ENCODE peak calls at places on chromosomes 6 and 20, in five cellular contexts. J is GM12891, C is breast epithelium, A is K562, U is endothelial cell of umbilical vein. N is an unnamed sample.

GRCh38 chr6:39892490-39893129 is 41.7 kb downstream of the MOCS1 start:
- DNase-seq in J (peak), C (no peak), A (peak), U (peak), N (peak)

GRCh38 chr6:11987390-11987789 is 24.7 kb upstream of the HIVEP1 start:
- DNase-seq in J (no peak), C (no peak), A (no peak), U (no peak), N (no peak)

GRCh38 chr6:151391021-151391470 is 313 bp downstream of the ZBTB2 start:
- DNase-seq in J (peak), C (peak), A (peak), U (peak), N (peak)

GRCh38 chr20:35146299-35146921 is 726 bp downstream of the EDEM2 start:
- DNase-seq in J (peak), C (no peak), A (peak), U (peak), N (no peak)

GRCh38 chr6:66558189-66558588 is 851.2 kb upstream of the EYS start:
- DNase-seq in J (no peak), C (no peak), A (no peak), U (no peak), N (no peak)

GRCh38 chr20:25053207-25054132 is 4.5 kb downstream of the ACSS1 start:
- DNase-seq in J (no peak), C (no peak), A (no peak), U (peak), N (no peak)

GRCh38 chr20:14992961-14993360 is 655.5 kb upstream of the FLRT3 start:
- DNase-seq in J (no peak), C (no peak), A (no peak), U (no peak), N (no peak)

GRCh38 chr6:15689586-15690450 is 27.0 kb upstream of the DTNBP1 start:
- DNase-seq in J (no peak), C (no peak), A (no peak), U (no peak), N (no peak)

GRCh38 chr20:11090751-11091150 is 417.0 kb upstream of the JAG1 start:
- DNase-seq in J (no peak), C (no peak), A (no peak), U (no peak), N (no peak)

GRCh38 chr6:34809914-34810882 is 18.3 kb downstream of the BLTP3A start:
- DNase-seq in J (no peak), C (no peak), A (no peak), U (peak), N (no peak)

GRCh38 chr6:122798099-122798641 is 9.1 kb downstream of the SMPDL3A start:
- DNase-seq in J (no peak), C (no peak), A (no peak), U (no peak), N (peak)

GRCh38 chr6:20808984-20809383 is 274.7 kb downstream of the CDKAL1 start:
- DNase-seq in J (no peak), C (no peak), A (no peak), U (no peak), N (no peak)

GRCh38 chr6:30781697-30782424 is 37.5 kb upstream of the IER3 start:
- DNase-seq in J (no peak), C (peak), A (peak), U (peak), N (peak)

GRCh38 chr6:37139223-37139962 is 30.6 kb upstream of the PIM1 start:
- DNase-seq in J (no peak), C (no peak), A (no peak), U (no peak), N (no peak)

GRCh38 chr6:37137201-37137880 is 32.6 kb upstream of the PIM1 start:
- DNase-seq in J (no peak), C (no peak), A (no peak), U (peak), N (no peak)

GRCh38 chr6:37135835-37136694 is 33.9 kb upstream of the PIM1 start:
- DNase-seq in J (no peak), C (no peak), A (no peak), U (peak), N (no peak)

GRCh38 chr6:37136821-37137200 is 33.1 kb upstream of the PIM1 start:
- DNase-seq in J (no peak), C (no peak), A (no peak), U (no peak), N (no peak)

GRCh38 chr6:37137881-37138568 is 31.9 kb upstream of the PIM1 start:
- DNase-seq in J (no peak), C (no peak), A (no peak), U (no peak), N (no peak)
- TF ChIP-seq POLR2A in J (no peak), C (no peak), A (no peak), U (no peak), N (no peak)

DNA sequence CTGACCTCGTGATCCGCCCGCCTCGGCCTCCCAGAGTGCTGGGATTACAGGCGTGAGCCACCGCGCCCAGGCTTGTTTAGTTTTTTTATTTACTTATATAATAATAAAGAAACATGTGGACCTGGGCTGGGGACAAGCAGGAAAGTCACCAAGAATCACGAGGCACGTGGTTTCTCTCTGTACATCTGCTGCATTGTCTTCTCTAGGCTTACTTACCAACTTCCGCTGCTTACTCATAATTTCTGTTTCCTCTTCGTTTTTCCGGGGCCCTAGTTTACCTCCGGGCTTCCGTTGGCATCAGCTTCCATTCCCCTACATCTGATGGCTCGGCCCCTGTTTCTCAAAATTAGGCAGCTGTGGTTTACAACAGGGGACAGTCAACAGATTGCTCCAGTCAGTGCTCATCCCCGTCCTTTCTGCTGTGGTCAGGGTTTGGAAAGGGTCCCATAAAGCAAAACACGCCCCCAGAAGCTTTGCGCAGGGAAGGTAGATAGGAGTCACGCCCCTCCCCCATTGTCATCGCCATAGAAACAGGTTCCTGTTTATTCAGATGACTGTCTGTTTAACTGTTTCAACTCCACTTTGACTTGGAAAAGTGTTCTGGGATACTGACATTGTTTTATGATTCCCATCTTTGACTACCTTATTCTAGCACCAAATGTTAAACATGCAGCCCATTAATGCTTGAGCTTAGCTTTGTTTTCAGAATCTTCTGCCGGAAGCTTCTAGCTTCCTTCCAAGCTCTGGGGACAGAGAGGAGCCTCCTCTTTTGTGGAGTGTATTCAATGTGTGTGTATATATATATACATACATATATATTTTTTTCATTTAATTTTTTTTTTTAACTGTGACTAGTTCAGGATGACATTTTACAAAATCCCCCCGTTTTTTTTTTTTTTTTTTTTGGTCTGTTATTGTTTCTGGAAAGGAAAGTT is 32.0 kb upstream of the TXLNB start:
- DNase-seq in J (no peak), C (peak), A (no peak), U (peak), N (peak)
- TF ChIP-seq POLR2AphosphoS5 in J (no peak), C (no peak), A (no peak), U (peak), N (peak)

GRCh38 chr6:149922642-149923326 is at the start of gene RAET1G:
- DNase-seq in J (peak), C (peak), A (peak), U (peak), N (peak)
- TF ChIP-seq POLR2A in J (no peak), C (no peak), A (no peak), U (peak), N (no peak)

GRCh38 chr6:41505084-41506049 is 40.8 kb upstream of the FOXP4 start:
- DNase-seq in J (peak), C (peak), A (peak), U (peak), N (peak)
- TF ChIP-seq POLR2AphosphoS5 in J (no peak), C (peak), A (no peak), U (no peak), N (no peak)

DNA sequence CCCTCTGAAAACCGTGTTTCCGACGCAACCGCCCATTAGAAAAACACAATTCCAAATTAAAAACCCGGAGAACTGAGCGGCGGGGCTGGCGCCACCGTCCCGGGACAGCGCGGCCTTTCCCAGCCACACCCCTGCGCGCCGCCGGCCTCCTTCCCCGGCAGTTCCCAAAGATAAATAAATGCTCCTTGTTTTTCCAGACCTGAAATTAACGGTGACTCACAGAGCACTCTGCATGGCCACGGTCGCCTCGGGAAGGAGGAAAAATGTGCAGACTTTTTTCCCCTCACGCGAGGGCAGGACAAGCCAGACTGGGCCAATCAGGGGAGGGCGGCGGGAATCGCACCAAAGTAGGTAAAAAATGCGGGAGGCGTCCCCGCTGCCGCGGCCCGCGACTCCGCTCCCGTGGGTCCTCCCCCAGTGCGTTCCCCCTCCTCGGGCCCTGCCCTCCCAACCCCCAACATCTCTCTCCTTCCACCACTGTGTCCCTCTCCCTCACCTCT is 853 bp upstream of the DSTN start:
- DNase-seq in J (peak), C (peak), A (peak), U (peak), N (peak)
- TF ChIP-seq POLR2A in J (no peak), C (peak), A (no peak), U (peak), N (peak)

GRCh38 chr20:41573955-41574354 is 44.2 kb downstream of the CHD6 start:
- DNase-seq in J (no peak), C (no peak), A (no peak), U (no peak), N (no peak)
- TF ChIP-seq POLR2AphosphoS5 in J (no peak), C (no peak), A (no peak), U (no peak), N (no peak)

GRCh38 chr20:5003626-5004025 is 2.3 kb upstream of the SLC23A2 start:
- DNase-seq in J (no peak), C (no peak), A (no peak), U (no peak), N (no peak)

GRCh38 chr20:4999788-5000187 is 1.5 kb downstream of the SLC23A2 start:
- DNase-seq in J (no peak), C (no peak), A (no peak), U (no peak), N (no peak)

GRCh38 chr20:5000263-5001173 is 792 bp downstream of the SLC23A2 start:
- DNase-seq in J (no peak), C (no peak), A (peak), U (no peak), N (peak)

GRCh38 chr20:5002077-5002413 is 735 bp upstream of the SLC23A2 start:
- DNase-seq in J (no peak), C (no peak), A (no peak), U (no peak), N (no peak)

DNA sequence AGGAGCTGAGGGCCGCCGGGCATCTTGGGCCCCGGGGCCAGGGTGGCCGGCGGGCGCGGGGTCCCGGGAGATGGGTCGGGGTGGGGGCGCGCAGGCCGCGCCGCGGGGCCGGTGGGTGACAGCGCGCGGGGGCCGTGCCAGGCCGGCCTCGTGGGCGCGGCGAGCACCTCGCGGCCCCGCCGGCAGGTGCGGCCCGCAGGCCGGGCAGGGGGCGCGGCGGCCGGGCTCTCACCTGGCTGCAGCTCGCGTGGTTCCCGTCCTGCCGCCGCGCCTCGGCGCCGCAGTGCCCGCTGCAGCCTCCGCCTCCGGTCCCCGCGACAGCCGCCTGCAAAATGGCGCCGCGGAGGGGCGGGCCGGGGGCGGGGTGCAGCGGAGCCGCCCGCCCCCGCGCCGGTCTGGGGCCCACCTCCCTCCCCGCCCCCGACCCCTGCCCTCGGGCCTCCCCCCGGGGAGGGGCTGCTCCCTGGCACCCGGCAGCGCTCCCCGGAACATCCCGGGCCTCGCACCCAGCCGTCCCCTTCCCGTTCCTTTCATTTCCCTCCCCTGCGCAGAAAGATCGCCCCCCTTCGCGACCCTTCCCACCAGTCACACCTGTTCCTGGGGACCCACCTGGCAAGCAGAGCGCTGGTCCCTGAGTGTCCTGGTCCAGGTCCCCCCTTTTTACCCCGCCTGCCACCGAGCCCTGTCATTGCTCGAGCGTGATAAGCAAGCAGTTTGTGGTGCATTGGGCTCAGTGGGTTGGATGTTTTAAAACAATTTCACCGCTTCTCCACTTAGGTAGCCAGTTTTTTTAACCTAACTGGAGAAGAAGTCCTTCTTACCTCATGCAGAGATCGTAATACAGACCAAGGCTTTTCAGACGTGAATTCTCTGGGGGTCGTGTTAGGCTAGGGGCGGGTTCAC is at the start of gene SLC23A2:
- DNase-seq in J (peak), C (no peak), A (peak), U (peak), N (peak)
- TF ChIP-seq POLR2A in J (no peak), C (no peak), A (no peak), U (peak), N (no peak)

DNA sequence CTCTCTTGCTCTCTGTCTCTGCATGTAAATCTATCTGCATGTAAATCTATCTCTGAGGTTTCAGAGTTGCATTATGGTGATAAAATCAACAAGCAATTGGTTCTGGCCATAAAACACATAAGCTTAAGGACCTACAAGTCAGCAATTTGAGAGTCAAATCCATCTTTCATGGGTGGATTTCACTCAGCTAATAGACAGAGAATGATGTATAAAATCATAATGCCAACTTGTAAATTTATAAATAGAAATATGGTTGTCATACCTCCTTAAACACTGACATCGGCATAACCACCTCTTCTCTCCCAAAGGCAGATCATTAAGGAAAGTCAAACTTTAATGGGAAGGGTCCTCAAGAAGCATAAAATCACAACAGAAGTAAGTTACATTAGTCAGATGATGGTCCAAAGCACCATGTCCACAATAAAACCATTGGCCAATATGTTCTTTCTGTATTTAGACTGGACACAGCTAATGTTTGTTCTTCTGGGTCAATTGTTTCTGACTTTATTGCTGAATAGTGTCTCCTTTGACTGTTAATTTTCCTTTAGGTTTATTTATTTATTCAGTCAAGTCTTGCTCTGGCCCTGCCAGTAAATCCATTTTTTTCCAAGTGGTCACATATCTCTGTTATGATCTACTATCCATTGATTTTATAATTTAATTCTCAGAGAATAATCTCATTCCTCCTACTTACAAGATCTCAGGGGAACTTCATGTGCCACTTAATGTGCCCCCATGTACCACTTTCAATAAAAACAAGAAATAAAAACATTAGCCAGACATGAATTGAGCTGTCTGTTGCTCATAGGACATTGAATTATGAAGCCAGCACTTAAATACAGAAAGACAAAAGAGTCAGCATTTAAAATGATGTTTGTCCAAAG is 382.9 kb upstream of the IRAK1BP1 start:
- DNase-seq in J (no peak), C (no peak), A (no peak), U (no peak), N (no peak)
- TF ChIP-seq POLR2AphosphoS5 in J (no peak), C (no peak), A (no peak), U (no peak), N (no peak)

GRCh38 chr20:53598140-53599038 is 4.8 kb upstream of the ZNF217 start:
- DNase-seq in J (no peak), C (no peak), A (no peak), U (no peak), N (no peak)
- TF ChIP-seq POLR2A in J (no peak), C (no peak), A (no peak), U (no peak), N (no peak)

N was measured in upper lobe of left lung.